ENCODE peak calls at places on chromosome X, in four cellular contexts. E is fibroblast of lung, F is sigmoid colon, S is aorta. L is an unnamed sample.

GRCh38 chrX:122818068-122818467 is 366.0 kb upstream of the GRIA3 start:
- DNase-seq in F (no peak), S (no peak), E (no peak), L (no peak)

GRCh38 chrX:121761845-121762244 is 714.4 kb downstream of the GLUD2 start:
- DNase-seq in E (no peak), F (no peak), S (no peak), L (no peak)

GRCh38 chrX:106619797-106620196 is 8.0 kb downstream of the RADX start:
- DNase-seq in E (peak; percentile 4), S (no peak), F (no peak), L (no peak)

GRCh38 chrX:149286940-149287349 is 218.2 kb downstream of the IDS start:
- DNase-seq in S (no peak), F (no peak), E (peak; percentile 20), L (no peak)

GRCh38 chrX:78945186-78945912 is at the start of gene P2RY10:
- DNase-seq in E (no peak), S (no peak), F (no peak), L (no peak)

GRCh38 chrX:41664307-41665299 is 24.2 kb upstream of the GPR34 start:
- DNase-seq in S (no peak), E (peak; percentile 18), F (no peak), L (no peak)

GRCh38 chrX:47080915-47081236 is 2.6 kb downstream of the RGN start:
- DNase-seq in E (no peak), F (no peak), S (no peak), L (no peak)

GRCh38 chrX:47030339-47030738 is 47.9 kb upstream of the RGN start:
- DNase-seq in E (peak; percentile 50), S (no peak), F (no peak), L (no peak)

GRCh38 chrX:9614016-9614415 is 149.2 kb downstream of the TBL1X start:
- DNase-seq in F (no peak), S (no peak), E (peak; percentile 92), L (no peak)

GRCh38 chrX:121958886-121959285 is 911.5 kb downstream of the GLUD2 start:
- DNase-seq in S (no peak), E (peak; percentile 39), F (no peak), L (no peak)

GRCh38 chrX:50169717-50170116 is 31.1 kb downstream of the AKAP4 start:
- DNase-seq in S (no peak), F (no peak), E (no peak), L (no peak)

DNA sequence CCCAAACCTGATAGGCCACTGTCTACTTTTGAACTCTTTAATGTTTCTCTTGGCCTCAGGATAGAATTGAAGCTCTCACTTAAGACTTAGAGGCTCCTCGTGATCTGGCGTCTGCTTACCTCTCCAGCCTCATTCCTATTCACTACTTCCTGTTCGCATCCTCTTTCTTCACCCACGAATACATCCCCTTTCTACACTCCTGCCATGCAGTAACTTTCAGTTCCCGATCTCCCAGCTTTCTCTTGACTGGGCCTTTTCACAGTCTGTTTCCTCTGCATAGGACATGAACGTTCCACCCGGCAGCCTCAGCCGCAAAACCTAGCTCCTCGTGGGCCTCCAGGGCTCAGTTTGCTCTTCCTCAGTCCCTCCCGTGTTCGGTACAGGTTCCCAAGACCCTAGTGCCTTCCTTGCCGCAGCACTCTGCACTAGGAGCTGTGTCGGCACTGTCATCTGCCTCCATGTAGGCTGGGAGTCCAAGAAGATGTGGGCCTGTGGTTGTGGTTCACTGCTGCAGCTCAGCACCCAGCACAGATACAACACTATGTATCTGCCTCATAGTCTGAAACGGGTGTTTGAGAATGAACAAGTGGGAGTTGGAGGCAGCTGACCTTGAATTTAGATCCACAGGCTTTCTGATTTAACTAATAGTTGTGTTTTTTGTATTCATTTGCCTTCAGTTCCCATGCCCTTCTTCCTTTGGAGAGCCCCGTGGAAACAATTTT is 15.8 kb downstream of the RPL39 start:
- DNase-seq in S (no peak), F (no peak), E (no peak), L (peak; percentile 28)
- H3K27ac ChIP-seq in S (no peak overlapping the region), F (no peak overlapping the region), E (no peak overlapping the region), L (no peak overlapping the region)

GRCh38 chrX:71536285-71536684 is 3.4 kb downstream of the OGT start:
- DNase-seq in F (no peak), E (no peak), S (no peak), L (no peak)

GRCh38 chrX:71533850-71534515 is 1.1 kb downstream of the OGT start:
- DNase-seq in E (peak; percentile 50), F (no peak), S (peak; percentile 68), L (peak; percentile 47)

GRCh38 chrX:71532753-71533425 is at the start of gene OGT:
- DNase-seq in E (peak; percentile 98), F (peak; percentile 98), S (peak; percentile 97), L (peak; percentile 97)

GRCh38 chrX:71533514-71533849 is 578 bp downstream of the OGT start:
- DNase-seq in S (no peak), E (peak; percentile 2), F (no peak), L (no peak)

DNA sequence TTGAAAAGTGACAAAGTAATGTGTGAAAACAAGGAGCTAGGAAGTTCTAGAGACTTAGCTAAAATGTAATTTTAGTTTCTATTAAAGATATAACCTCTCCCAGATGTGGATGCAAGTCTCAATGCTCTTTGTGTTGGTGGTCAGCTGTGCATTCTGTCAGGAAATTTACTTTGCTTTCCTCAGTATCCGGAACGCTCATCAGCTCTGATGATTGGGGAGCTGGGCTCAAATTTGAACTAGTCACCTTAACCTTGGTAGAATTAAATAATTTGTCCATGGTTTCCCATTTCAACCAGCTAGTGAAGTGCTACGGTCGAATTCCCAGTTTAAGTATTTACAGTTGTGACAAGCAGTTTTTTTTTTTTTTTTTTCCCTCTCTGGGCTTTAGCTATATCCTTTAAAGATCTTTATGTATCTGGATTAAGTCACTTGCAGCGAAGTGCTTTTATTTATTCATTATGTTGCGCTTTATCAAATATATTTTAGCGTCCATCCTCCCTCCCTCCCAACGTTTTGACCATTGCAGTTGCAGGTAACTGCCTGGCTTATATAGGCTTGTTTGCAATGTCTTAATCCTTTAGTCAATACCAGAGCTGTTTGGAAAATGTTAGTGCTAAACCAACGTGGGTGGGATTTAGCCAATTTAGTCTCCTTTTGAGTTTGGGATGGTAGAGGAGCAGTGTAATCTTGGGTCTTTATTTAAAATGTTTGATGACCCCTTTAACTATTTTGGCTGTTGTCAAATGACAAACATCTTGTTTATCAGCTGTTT is 2.1 kb downstream of the OGT start:
- DNase-seq in E (no peak), F (no peak), S (no peak), L (no peak)
- H3K4me3 ChIP-seq in E (peak overlapping the region; percentile 90), F (peak overlapping the region; percentile 73), S (peak overlapping the region; percentile 53), L (peak overlapping the region; percentile 82)

DNA sequence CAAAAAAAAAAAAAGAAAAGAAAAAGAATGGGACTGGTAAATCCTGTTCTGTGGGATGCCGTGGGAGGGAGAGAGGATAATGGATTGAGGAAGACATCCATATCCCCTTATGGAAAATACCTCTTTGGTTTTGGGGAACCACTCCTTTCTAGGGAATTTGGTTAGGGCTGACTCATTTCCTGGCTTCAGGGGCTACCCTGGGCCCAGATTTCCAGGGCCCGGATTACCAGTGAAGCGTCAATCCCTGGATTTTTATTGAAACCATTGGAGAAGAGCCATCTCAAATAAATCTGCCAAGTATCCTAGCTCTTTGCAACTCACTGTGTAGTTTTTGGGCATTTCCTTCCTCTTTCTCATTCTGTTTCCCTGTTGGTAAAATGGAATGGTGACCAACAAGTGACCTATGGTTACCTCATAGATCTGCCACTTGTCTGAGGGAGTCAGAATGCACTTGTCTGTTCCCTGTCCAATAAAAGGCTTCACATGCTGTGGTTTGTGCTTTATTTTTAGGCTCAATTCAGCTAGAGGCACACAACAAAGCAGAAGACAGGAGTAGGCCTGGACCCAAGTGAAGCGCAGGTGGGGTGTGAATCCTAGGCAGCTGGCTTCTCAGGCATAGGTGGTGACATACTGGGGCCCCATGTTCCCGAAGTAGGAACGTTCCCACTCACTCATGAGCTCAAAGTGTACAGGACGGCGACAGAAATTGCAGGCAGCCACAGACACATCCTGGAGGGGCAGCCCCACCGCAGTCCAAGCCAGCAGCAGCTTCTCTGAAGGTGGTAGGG is 8.6 kb downstream of the APEX2 start:
- DNase-seq in E (peak; percentile 67), F (no peak), S (no peak), L (no peak)
- H3K4me1 ChIP-seq in E (no peaks in the 10 kb centered on the region), F (no peaks in the 10 kb centered on the region), S (no peaks in the 10 kb centered on the region), L (no peaks in the 10 kb centered on the region)

DNA sequence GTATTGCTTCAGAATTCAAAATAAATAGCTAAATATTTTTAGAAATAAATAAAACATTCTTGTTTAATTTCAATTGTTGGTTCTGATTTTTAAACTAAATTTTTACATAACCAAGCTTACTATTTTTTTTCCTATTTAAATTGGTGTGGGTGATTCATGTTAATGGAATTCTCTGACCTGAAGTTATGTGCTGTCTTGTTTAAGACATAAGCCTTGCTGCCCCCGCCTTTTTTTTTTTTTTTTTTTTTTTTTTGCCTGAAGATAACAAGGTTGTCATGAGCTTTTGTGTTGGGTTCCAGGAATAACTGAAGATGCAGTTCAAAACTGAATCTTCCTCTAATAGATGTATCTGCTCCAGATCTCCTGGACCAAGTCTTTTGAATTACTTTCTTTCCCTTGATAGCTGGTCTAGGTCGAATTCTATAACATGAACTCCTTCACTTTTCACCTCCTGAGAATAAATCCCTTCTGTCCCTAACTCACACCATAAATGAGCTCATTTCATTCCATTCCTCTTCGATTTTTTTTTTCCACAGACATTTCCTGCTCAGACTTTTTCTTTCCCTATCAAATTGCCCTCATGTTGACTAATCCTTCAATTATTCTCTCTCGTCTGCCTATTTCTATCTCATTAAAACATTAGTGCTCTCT is 261.5 kb upstream of the FTHL17 start:
- DNase-seq in S (no peak), E (peak; percentile 88), F (no peak), L (no peak)
- H3K27ac ChIP-seq in S (no peak overlapping the region), E (no peak overlapping the region), F (peak overlapping the region; percentile 34), L (no peak overlapping the region)

GRCh38 chrX:72086995-72087394 is 44.7 kb downstream of the RTL5 start:
- DNase-seq in S (no peak), E (no peak), F (no peak), L (no peak)
- H3K4me3 ChIP-seq in S (no peak overlapping the region), E (no peak overlapping the region), F (no peak overlapping the region), L (no peak overlapping the region)

DNA sequence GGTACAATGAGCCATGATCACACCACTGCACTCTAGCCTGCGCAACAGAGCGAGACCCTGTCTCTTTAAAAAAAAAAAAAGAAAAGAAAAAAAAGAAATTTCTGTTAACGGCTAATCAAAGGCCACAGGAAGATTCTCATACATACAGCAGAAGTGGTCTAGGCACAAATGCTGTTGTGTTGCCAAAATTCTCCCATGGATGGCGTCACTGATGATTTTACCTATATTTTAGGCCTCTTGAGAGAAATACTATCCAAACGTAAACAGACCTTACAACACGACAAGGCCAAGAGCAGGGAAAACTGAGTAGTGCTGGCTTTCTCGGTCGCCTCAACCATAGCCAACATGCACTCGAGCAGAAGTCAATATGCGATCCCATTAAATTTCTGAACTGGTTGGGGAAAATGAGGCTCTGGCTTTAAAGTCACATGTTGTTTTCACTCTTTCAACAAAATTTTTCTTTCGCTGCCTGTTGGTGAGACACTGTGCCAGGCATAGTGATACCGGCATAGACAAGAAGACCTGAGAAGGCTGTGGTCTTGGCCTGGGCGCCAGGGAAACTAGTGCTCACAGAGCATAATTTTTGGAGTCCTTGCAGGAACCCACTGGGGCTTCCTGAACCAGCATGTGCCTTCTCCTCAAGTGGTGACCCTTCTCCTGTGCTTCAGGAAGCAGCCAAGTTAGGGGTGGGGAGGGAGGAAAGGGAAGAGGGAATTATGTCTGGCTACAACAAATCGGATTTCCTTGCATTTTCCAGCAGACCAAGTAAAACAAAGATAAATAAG is 20.6 kb downstream of the SH3KBP1 start:
- DNase-seq in S (no peak), E (no peak), F (no peak), L (no peak)
- H3K4me1 ChIP-seq in S (peaks cover 3% of the 10 kb centered on the region), E (peaks cover 2% of the 10 kb centered on the region), F (no peaks in the 10 kb centered on the region), L (no peaks in the 10 kb centered on the region)